ENCODE peak calls at places on chromosomes 16 and 17, in six cellular contexts. One of them, this sample, is unnamed.
A peak's percentile ranks its signal among the peaks of the same experiment; 100 is the strongest.

GRCh38 chr17:37182786-37183185 is 193.0 kb upstream of the C17orf78 start:
- DNase-seq in T-helper 2 cell: no peak
- DNase-seq in NCI-H2171 treated with DMSO at 0.1 percent for 48 hours: no peak
- DNase-seq in NCI-H524: no peak
- DNase-seq in NCI-H460: no peak
- DNase-seq in PC-9: peak; percentile 46
- DNase-seq in this sample: peak; percentile 34

GRCh38 chr17:61589990-61590389 is 1.0 kb downstream of the NACA2 start:
- DNase-seq in NCI-H2171 treated with DMSO at 0.1 percent for 48 hours: no peak
- DNase-seq in NCI-H460: no peak
- DNase-seq in PC-9: no peak
- DNase-seq in T-helper 2 cell: no peak
- DNase-seq in NCI-H524: no peak
- DNase-seq in this sample: no peak

GRCh38 chr17:40065041-40065770 is 2.4 kb downstream of the THRA start:
- DNase-seq in NCI-H524: no peak
- DNase-seq in T-helper 2 cell: no peak
- DNase-seq in PC-9: no peak
- DNase-seq in NCI-H460: no peak
- DNase-seq in NCI-H2171 treated with DMSO at 0.1 percent for 48 hours: no peak
- DNase-seq in this sample: no peak

GRCh38 chr16:12758670-12759558 is 44.8 kb downstream of the CPPED1 start:
- DNase-seq in PC-9: no peak
- DNase-seq in NCI-H524: no peak
- DNase-seq in T-helper 2 cell: no peak
- DNase-seq in NCI-H460: no peak
- DNase-seq in NCI-H2171 treated with DMSO at 0.1 percent for 48 hours: no peak
- DNase-seq in this sample: no peak

GRCh38 chr17:32488604-32489180 is 1.9 kb downstream of the CDK5R1 start:
- DNase-seq in NCI-H2171 treated with DMSO at 0.1 percent for 48 hours: no peak
- DNase-seq in NCI-H524: no peak
- DNase-seq in PC-9: no peak
- DNase-seq in T-helper 2 cell: no peak
- DNase-seq in NCI-H460: no peak
- DNase-seq in this sample: no peak

GRCh38 chr17:72255481-72255880 is 134.7 kb downstream of the SOX9 start:
- DNase-seq in PC-9: no peak
- DNase-seq in NCI-H2171 treated with DMSO at 0.1 percent for 48 hours: no peak
- DNase-seq in NCI-H460: no peak
- DNase-seq in T-helper 2 cell: no peak
- DNase-seq in NCI-H524: no peak
- DNase-seq in this sample: no peak

GRCh38 chr17:63954402-63955063 is 18.2 kb downstream of the SCN4A start:
- DNase-seq in PC-9: no peak
- DNase-seq in T-helper 2 cell: peak; percentile 61
- DNase-seq in NCI-H2171 treated with DMSO at 0.1 percent for 48 hours: no peak
- DNase-seq in NCI-H524: no peak
- DNase-seq in NCI-H460: no peak
- DNase-seq in this sample: no peak

GRCh38 chr17:59332890-59333377 is 1.5 kb downstream of the YPEL2 start:
- DNase-seq in NCI-H2171 treated with DMSO at 0.1 percent for 48 hours: no peak
- DNase-seq in NCI-H524: no peak
- DNase-seq in PC-9: peak; percentile 50
- DNase-seq in T-helper 2 cell: no peak
- DNase-seq in NCI-H460: no peak
- DNase-seq in this sample: no peak

GRCh38 chr16:88116121-88116900 is 165.1 kb downstream of the BANP start:
- DNase-seq in PC-9: no peak
- DNase-seq in NCI-H2171 treated with DMSO at 0.1 percent for 48 hours: no peak
- DNase-seq in T-helper 2 cell: no peak
- DNase-seq in NCI-H524: no peak
- DNase-seq in NCI-H460: no peak
- DNase-seq in this sample: peak; percentile 3

GRCh38 chr16:67673712-67674580 is 7.3 kb downstream of the C16orf86 start:
- DNase-seq in T-helper 2 cell: no peak
- DNase-seq in PC-9: no peak
- DNase-seq in NCI-H460: no peak
- DNase-seq in NCI-H524: no peak
- DNase-seq in NCI-H2171 treated with DMSO at 0.1 percent for 48 hours: no peak
- DNase-seq in this sample: peak; percentile 87

GRCh38 chr16:17374668-17375255 is 96.0 kb downstream of the XYLT1 start:
- DNase-seq in NCI-H524: no peak
- DNase-seq in T-helper 2 cell: no peak
- DNase-seq in NCI-H2171 treated with DMSO at 0.1 percent for 48 hours: no peak
- DNase-seq in NCI-H460: no peak
- DNase-seq in PC-9: no peak
- DNase-seq in this sample: no peak

GRCh38 chr17:33667052-33667509 is 374.0 kb upstream of the ASIC2 start:
- DNase-seq in NCI-H460: no peak
- DNase-seq in NCI-H524: no peak
- DNase-seq in T-helper 2 cell: no peak
- DNase-seq in PC-9: no peak
- DNase-seq in NCI-H2171 treated with DMSO at 0.1 percent for 48 hours: no peak
- DNase-seq in this sample: peak; percentile 12

GRCh38 chr17:57944796-57945362 is 10.3 kb downstream of the CUEDC1 start:
- DNase-seq in NCI-H524: no peak
- DNase-seq in NCI-H460: no peak
- DNase-seq in PC-9: no peak
- DNase-seq in T-helper 2 cell: no peak
- DNase-seq in NCI-H2171 treated with DMSO at 0.1 percent for 48 hours: no peak
- DNase-seq in this sample: no peak

GRCh38 chr17:76382305-76382802 is 2.1 kb upstream of the SPHK1 start:
- DNase-seq in NCI-H460: no peak
- DNase-seq in T-helper 2 cell: no peak
- DNase-seq in NCI-H2171 treated with DMSO at 0.1 percent for 48 hours: no peak
- DNase-seq in PC-9: no peak
- DNase-seq in NCI-H524: no peak
- DNase-seq in this sample: no peak

GRCh38 chr17:65121916-65122821 is 15.0 kb upstream of the RGS9 start:
- DNase-seq in NCI-H524: no peak
- DNase-seq in NCI-H2171 treated with DMSO at 0.1 percent for 48 hours: no peak
- DNase-seq in T-helper 2 cell: no peak
- DNase-seq in PC-9: no peak
- DNase-seq in NCI-H460: no peak
- DNase-seq in this sample: no peak

GRCh38 chr17:6325741-6326140 is 109.2 kb downstream of the AIPL1 start:
- DNase-seq in T-helper 2 cell: no peak
- DNase-seq in PC-9: no peak
- DNase-seq in NCI-H524: no peak
- DNase-seq in NCI-H2171 treated with DMSO at 0.1 percent for 48 hours: no peak
- DNase-seq in NCI-H460: no peak
- DNase-seq in this sample: no peak

GRCh38 chr17:35605753-35606152 is 18.6 kb downstream of the AP2B1 start:
- DNase-seq in NCI-H2171 treated with DMSO at 0.1 percent for 48 hours: no peak
- DNase-seq in NCI-H460: no peak
- DNase-seq in T-helper 2 cell: no peak
- DNase-seq in PC-9: no peak
- DNase-seq in NCI-H524: no peak
- DNase-seq in this sample: no peak

GRCh38 chr17:80781188-80781577 is 210.5 kb upstream of the CHMP6 start:
- DNase-seq in NCI-H2171 treated with DMSO at 0.1 percent for 48 hours: no peak
- DNase-seq in PC-9: no peak
- DNase-seq in NCI-H524: no peak
- DNase-seq in T-helper 2 cell: no peak
- DNase-seq in NCI-H460: no peak
- DNase-seq in this sample: no peak

GRCh38 chr17:80825471-80826345 is 165.9 kb upstream of the CHMP6 start:
- DNase-seq in NCI-H2171 treated with DMSO at 0.1 percent for 48 hours: no peak
- DNase-seq in T-helper 2 cell: no peak
- DNase-seq in NCI-H460: no peak
- DNase-seq in NCI-H524: no peak
- DNase-seq in PC-9: no peak
- DNase-seq in this sample: no peak

GRCh38 chr16:54240180-54241125 is 46.1 kb downstream of the IRX3 start:
- DNase-seq in NCI-H524: no peak
- DNase-seq in NCI-H460: no peak
- DNase-seq in T-helper 2 cell: no peak
- DNase-seq in PC-9: no peak
- DNase-seq in NCI-H2171 treated with DMSO at 0.1 percent for 48 hours: peak; percentile 45
- DNase-seq in this sample: no peak

GRCh38 chr17:72249441-72249840 is 128.6 kb downstream of the SOX9 start:
- DNase-seq in T-helper 2 cell: no peak
- DNase-seq in NCI-H524: no peak
- DNase-seq in NCI-H2171 treated with DMSO at 0.1 percent for 48 hours: no peak
- DNase-seq in NCI-H460: no peak
- DNase-seq in PC-9: no peak
- DNase-seq in this sample: no peak

GRCh38 chr17:2949469-2950044 is 113.8 kb downstream of the OR1D5 start:
- DNase-seq in T-helper 2 cell: no peak
- DNase-seq in NCI-H2171 treated with DMSO at 0.1 percent for 48 hours: no peak
- DNase-seq in NCI-H524: no peak
- DNase-seq in PC-9: peak; percentile 54
- DNase-seq in NCI-H460: peak; percentile 60
- DNase-seq in this sample: no peak

GRCh38 chr16:71421911-71422310 is 19.9 kb downstream of the TLE7 start:
- DNase-seq in NCI-H2171 treated with DMSO at 0.1 percent for 48 hours: peak; percentile 20
- DNase-seq in NCI-H460: no peak
- DNase-seq in NCI-H524: no peak
- DNase-seq in T-helper 2 cell: no peak
- DNase-seq in PC-9: no peak
- DNase-seq in this sample: peak; percentile 12

GRCh38 chr17:4161560-4162221 is 18.7 kb downstream of the CYB5D2 start:
- DNase-seq in NCI-H460: no peak
- DNase-seq in T-helper 2 cell: no peak
- DNase-seq in NCI-H524: no peak
- DNase-seq in PC-9: peak; percentile 93
- DNase-seq in NCI-H2171 treated with DMSO at 0.1 percent for 48 hours: no peak
- DNase-seq in this sample: no peak

GRCh38 chr17:60327870-60328362 is 64.0 kb downstream of the USP32 start:
- DNase-seq in NCI-H460: no peak
- DNase-seq in PC-9: no peak
- DNase-seq in NCI-H524: no peak
- DNase-seq in T-helper 2 cell: no peak
- DNase-seq in NCI-H2171 treated with DMSO at 0.1 percent for 48 hours: no peak
- DNase-seq in this sample: no peak

GRCh38 chr16:11076259-11077018 is 132.1 kb downstream of the CLEC16A start:
- DNase-seq in PC-9: no peak
- DNase-seq in T-helper 2 cell: no peak
- DNase-seq in NCI-H460: no peak
- DNase-seq in NCI-H2171 treated with DMSO at 0.1 percent for 48 hours: peak; percentile 96
- DNase-seq in NCI-H524: peak; percentile 88
- DNase-seq in this sample: no peak

GRCh38 chr17:40533896-40534295 is 31.4 kb downstream of the CCR7 start:
- DNase-seq in PC-9: no peak
- DNase-seq in NCI-H524: no peak
- DNase-seq in T-helper 2 cell: no peak
- DNase-seq in NCI-H2171 treated with DMSO at 0.1 percent for 48 hours: no peak
- DNase-seq in NCI-H460: no peak
- DNase-seq in this sample: no peak

GRCh38 chr17:34245496-34245895 is 9.6 kb upstream of the CCL2 start:
- DNase-seq in T-helper 2 cell: no peak
- DNase-seq in PC-9: no peak
- DNase-seq in NCI-H460: no peak
- DNase-seq in NCI-H524: no peak
- DNase-seq in NCI-H2171 treated with DMSO at 0.1 percent for 48 hours: no peak
- DNase-seq in this sample: no peak

GRCh38 chr16:70788668-70789161 is 12.2 kb downstream of the VAC14 start:
- DNase-seq in NCI-H524: no peak
- DNase-seq in NCI-H2171 treated with DMSO at 0.1 percent for 48 hours: no peak
- DNase-seq in PC-9: no peak
- DNase-seq in NCI-H460: no peak
- DNase-seq in T-helper 2 cell: no peak
- DNase-seq in this sample: no peak

GRCh38 chr16:86285938-86286921 is 224.1 kb upstream of the FOXF1 start:
- DNase-seq in NCI-H2171 treated with DMSO at 0.1 percent for 48 hours: no peak
- DNase-seq in T-helper 2 cell: no peak
- DNase-seq in NCI-H460: no peak
- DNase-seq in PC-9: no peak
- DNase-seq in NCI-H524: no peak
- DNase-seq in this sample: no peak

GRCh38 chr17:30344283-30345088 is 10.6 kb upstream of the TMIGD1 start:
- DNase-seq in T-helper 2 cell: no peak
- DNase-seq in NCI-H524: no peak
- DNase-seq in PC-9: peak; percentile 98
- DNase-seq in NCI-H2171 treated with DMSO at 0.1 percent for 48 hours: no peak
- DNase-seq in NCI-H460: no peak
- DNase-seq in this sample: peak; percentile 90

GRCh38 chr16:50651835-50652438 is 29.2 kb downstream of the SNX20 start:
- DNase-seq in T-helper 2 cell: no peak
- DNase-seq in NCI-H460: no peak
- DNase-seq in NCI-H524: no peak
- DNase-seq in NCI-H2171 treated with DMSO at 0.1 percent for 48 hours: no peak
- DNase-seq in PC-9: no peak
- DNase-seq in this sample: no peak

GRCh38 chr16:66928702-66929388 is 3.5 kb upstream of the RRAD start:
- DNase-seq in PC-9: no peak
- DNase-seq in NCI-H524: no peak
- DNase-seq in NCI-H460: no peak
- DNase-seq in NCI-H2171 treated with DMSO at 0.1 percent for 48 hours: no peak
- DNase-seq in T-helper 2 cell: no peak
- DNase-seq in this sample: no peak